ENCODE peak calls at places on chromosome 14, in ten cellular contexts. F is fibroblast of the aortic adventitia, N is astrocyte of the hippocampus, C is NCI-H1092, K is GDM1, T is D721Med, B is NCI-H69, L is NCI-H524 treated with DMSO at 0.1 percent for 48 hours, P is progenitor cell of endocrine pancreas, X is heart right ventricle. M is an unnamed sample.

GRCh38 chr14:97771340-97772045 is 974.3 kb downstream of the VRK1 start:
- DNase-seq in F (peak), N (peak), C (no peak), K (no peak), T (no peak), B (no peak), L (no peak), P (no peak), X (no peak), M (no peak)

GRCh38 chr14:91586451-91586850 is 76.3 kb upstream of the PPP4R3A start:
- DNase-seq in F (no peak), N (no peak), C (no peak), K (no peak), T (no peak), B (no peak), L (no peak), P (no peak), X (no peak), M (no peak)

GRCh38 chr14:65791551-65791981 is 379.0 kb downstream of the FUT8 start:
- DNase-seq in F (peak), N (peak), C (no peak), K (no peak), T (no peak), B (peak), L (no peak), P (no peak), X (no peak), M (no peak)

GRCh38 chr14:96660135-96660534 is 137.0 kb upstream of the VRK1 start:
- DNase-seq in F (no peak), N (no peak), C (no peak), K (no peak), T (no peak), B (no peak), L (no peak), P (no peak), X (no peak), M (no peak)

GRCh38 chr14:32693114-32693513 is 245.6 kb upstream of the NPAS3 start:
- DNase-seq in F (peak), N (peak), C (no peak), K (no peak), T (no peak), B (no peak), L (no peak), P (no peak), X (no peak), M (no peak)

GRCh38 chr14:93003945-93004698 is 81.2 kb downstream of the CHGA start:
- DNase-seq in F (no peak), N (peak), C (no peak), K (no peak), T (no peak), B (no peak), L (no peak), P (no peak), X (peak), M (no peak)

GRCh38 chr14:96574633-96575191 is 72.5 kb downstream of the PAPOLA start:
- DNase-seq in F (peak), N (peak), C (peak), K (no peak), T (no peak), B (peak), L (peak), P (no peak), X (no peak), M (no peak)

GRCh38 chr14:104311358-104311757 is 173.0 kb downstream of the KIF26A start:
- DNase-seq in F (no peak), N (no peak), C (no peak), K (no peak), T (no peak), B (no peak), L (no peak), P (no peak), X (no peak), M (no peak)

GRCh38 chr14:56808314-56809201 is 1.7 kb downstream of the OTX2 start:
- DNase-seq in F (no peak), N (peak), C (no peak), K (no peak), T (no peak), B (no peak), L (peak), P (no peak), X (no peak), M (peak)

GRCh38 chr14:20811994-20812393 is 9.3 kb upstream of the RNASE1 start:
- DNase-seq in F (no peak), N (no peak), C (no peak), K (peak), T (no peak), B (no peak), L (no peak), P (no peak), X (peak), M (no peak)

GRCh38 chr14:100383727-100384158 is 60.6 kb downstream of the SLC25A47 start:
- DNase-seq in F (peak), N (peak), C (peak), K (peak), T (no peak), B (peak), L (peak), P (peak), X (peak), M (peak)

M was measured in cerebellar cortex.